ENCODE peak calls at places on chromosomes 4 and X, in six cellular contexts. S is spleen, L is lower leg skin, Q is Caco-2, Z is left ventricle myocardium inferior, T is PC-3. R is an unnamed sample.

GRCh38 chr4:5660185-5660584 is 48.2 kb downstream of the EVC2 start:
- DNase-seq in Q (no peak), Z (no peak), L (peak), T (peak), S (no peak), R (no peak)

GRCh38 chrX:30141966-30142365 is 73.4 kb upstream of the MAGEB2 start:
- DNase-seq in L (no peak), T (peak), Q (peak), Z (no peak), S (no peak), R (no peak)

GRCh38 chrX:47540754-47541538 is 20.1 kb upstream of the ARAF start:
- DNase-seq in S (no peak), Q (peak), L (peak), T (peak), Z (peak), R (peak)

GRCh38 chr4:111066001-111066400 is 443.1 kb upstream of the PITX2 start:
- DNase-seq in T (no peak), Z (no peak), Q (no peak), L (no peak), S (no peak), R (no peak)

GRCh38 chr4:110589297-110589696 is 33.6 kb downstream of the PITX2 start:
- DNase-seq in T (peak), Q (no peak), L (no peak), Z (no peak), S (no peak), R (no peak)

GRCh38 chr4:8409271-8410065 is 31.1 kb downstream of the ACOX3 start:
- DNase-seq in S (peak), Q (peak), L (no peak), Z (peak), T (peak), R (no peak)

GRCh38 chr4:139887962-139888735 is 222.5 kb downstream of the MGST2 start:
- DNase-seq in T (peak), L (no peak), Q (no peak), S (no peak), Z (no peak), R (no peak)

GRCh38 chrX:150704030-150704613 is 10.9 kb downstream of the MTMR1 start:
- DNase-seq in L (no peak), Z (no peak), Q (no peak), S (no peak), T (peak), R (no peak)

GRCh38 chrX:130516123-130516522 is 114.3 kb downstream of the RBMX2 start:
- DNase-seq in T (no peak), Z (no peak), L (no peak), Q (no peak), S (no peak), R (no peak)

GRCh38 chrX:102957751-102958150 is 20.7 kb downstream of the RAB40AL start:
- DNase-seq in Z (no peak), Q (no peak), S (no peak), L (no peak), T (no peak), R (no peak)

GRCh38 chr4:153067376-153067775 is 131.3 kb downstream of the FHDC1 start:
- DNase-seq in Z (no peak), T (peak), L (no peak), S (no peak), Q (peak), R (no peak)

GRCh38 chr4:48225368-48226141 is 44.1 kb downstream of the TEC start:
- DNase-seq in Q (no peak), T (no peak), Z (no peak), S (no peak), L (no peak), R (no peak)

GRCh38 chr4:89800527-89801103 is 36.3 kb downstream of the SNCA start:
- DNase-seq in S (no peak), Q (no peak), L (no peak), Z (no peak), T (peak), R (no peak)

GRCh38 chrX:136954930-136955329 is 74.4 kb upstream of the RBMX start:
- DNase-seq in Z (no peak), S (no peak), Q (no peak), L (no peak), T (peak), R (no peak)

GRCh38 chrX:16185725-16186136 is 18.4 kb downstream of the MAGEB17 start:
- DNase-seq in S (no peak), L (no peak), T (peak), Z (no peak), Q (no peak), R (no peak)

GRCh38 chr4:183329954-183330742 is 7.9 kb upstream of the CLDN24 start:
- DNase-seq in T (no peak), L (peak), Q (no peak), S (peak), Z (no peak), R (no peak)

GRCh38 chrX:45628041-45628440 is 427.4 kb upstream of the DIPK2B start:
- DNase-seq in L (no peak), Q (no peak), S (no peak), Z (no peak), T (peak), R (no peak)

GRCh38 chr4:123430031-123430430 is 33.4 kb downstream of the SPRY1 start:
- DNase-seq in Q (no peak), T (no peak), S (no peak), Z (no peak), L (no peak), R (no peak)

GRCh38 chr4:83250666-83251065 is 33.9 kb downstream of the COQ2 start:
- DNase-seq in T (no peak), L (no peak), Q (no peak), Z (no peak), S (no peak), R (no peak)

GRCh38 chr4:109207060-109207459 is 95.4 kb downstream of the COL25A1 start:
- DNase-seq in L (no peak), Q (no peak), S (no peak), Z (no peak), T (peak), R (no peak)

GRCh38 chrX:154051210-154051810 is 31.6 kb upstream of the IRAK1 start:
- DNase-seq in Z (peak), L (peak), T (peak), S (no peak), Q (peak), R (no peak)

GRCh38 chrX:38181357-38181756 is 39.3 kb downstream of the SRPX start:
- DNase-seq in Q (no peak), S (no peak), T (no peak), Z (no peak), L (no peak), R (no peak)

GRCh38 chr4:135418353-135418752 is 1216.8 kb upstream of the PABPC4L start:
- DNase-seq in Z (no peak), Q (no peak), L (no peak), S (no peak), T (peak), R (no peak)

GRCh38 chr4:108049406-108049805 is 59.7 kb downstream of the HADH start:
- DNase-seq in Z (no peak), L (no peak), S (no peak), T (no peak), Q (no peak), R (no peak)

GRCh38 chrX:141278306-141278705 is 36.0 kb upstream of the SPANXC start:
- DNase-seq in S (no peak), Q (no peak), L (no peak), Z (no peak), T (peak), R (no peak)

GRCh38 chr4:173547889-173548288 is 17.9 kb upstream of the HAND2 start:
- DNase-seq in L (no peak), S (peak), Q (no peak), T (no peak), Z (no peak), R (no peak)

GRCh38 chr4:80073362-80074008 is 456 bp upstream of the ANTXR2 start:
- DNase-seq in Q (no peak), L (no peak), T (no peak), Z (no peak), S (peak), R (no peak)

GRCh38 chr4:158688813-158689212 is 16.7 kb downstream of the ETFDH start:
- DNase-seq in Z (no peak), Q (no peak), T (no peak), S (no peak), L (no peak), R (no peak)

GRCh38 chrX:96126182-96126581 is 558.5 kb upstream of the DIAPH2 start:
- DNase-seq in T (peak), Q (no peak), L (no peak), S (no peak), Z (no peak), R (no peak)
- TF ChIP-seq CTCF in T (peak), Q (no peak), L (no peak), S (no peak), Z (no peak), R (no peak)

DNA sequence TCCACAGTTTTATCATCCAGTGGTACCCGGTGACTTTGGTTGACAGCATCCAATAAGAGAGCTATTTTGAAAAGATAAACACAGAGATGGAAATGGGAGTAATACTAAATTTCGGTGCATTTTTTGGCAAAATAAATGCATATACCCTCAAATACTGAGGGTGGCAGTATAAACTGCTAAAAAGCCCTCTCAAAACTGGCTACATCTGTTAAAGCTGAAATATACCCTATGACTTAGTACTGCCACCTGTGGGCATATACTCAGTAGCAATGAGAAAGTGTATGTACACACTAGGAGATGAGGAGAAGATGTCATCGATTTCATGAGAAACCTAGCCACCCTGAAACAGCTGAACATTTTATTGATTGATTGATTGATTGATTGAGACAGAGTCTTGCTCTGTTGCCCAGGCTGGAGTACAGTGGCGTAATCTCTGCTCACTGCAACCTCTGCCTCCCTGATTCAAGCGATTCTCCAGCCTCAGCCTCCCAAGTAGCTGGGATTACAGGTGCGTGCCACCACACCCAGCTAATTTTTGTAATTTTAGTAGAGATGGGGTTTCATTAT is 12.2 kb upstream of the TMEM128 start:
- DNase-seq in Q (no peak), T (peak), Z (no peak), S (no peak), L (no peak), R (no peak)
- TF ChIP-seq CTCF in Q (peak), T (peak), Z (no peak), S (peak), L (no peak), R (no peak)

GRCh38 chr4:87499415-87500106 is 29.6 kb downstream of the SPARCL1 start:
- DNase-seq in T (no peak), Z (no peak), Q (no peak), L (no peak), S (no peak), R (no peak)

GRCh38 chr4:87497586-87497985 is 31.6 kb downstream of the SPARCL1 start:
- DNase-seq in Q (no peak), T (no peak), Z (no peak), L (no peak), S (no peak), R (no peak)

GRCh38 chr4:87500107-87500462 is 29.1 kb downstream of the SPARCL1 start:
- DNase-seq in S (no peak), Z (no peak), T (no peak), L (no peak), Q (no peak), R (no peak)

GRCh38 chr4:87498446-87498900 is 30.7 kb downstream of the SPARCL1 start:
- DNase-seq in S (no peak), T (no peak), L (no peak), Z (no peak), Q (no peak), R (no peak)

DNA sequence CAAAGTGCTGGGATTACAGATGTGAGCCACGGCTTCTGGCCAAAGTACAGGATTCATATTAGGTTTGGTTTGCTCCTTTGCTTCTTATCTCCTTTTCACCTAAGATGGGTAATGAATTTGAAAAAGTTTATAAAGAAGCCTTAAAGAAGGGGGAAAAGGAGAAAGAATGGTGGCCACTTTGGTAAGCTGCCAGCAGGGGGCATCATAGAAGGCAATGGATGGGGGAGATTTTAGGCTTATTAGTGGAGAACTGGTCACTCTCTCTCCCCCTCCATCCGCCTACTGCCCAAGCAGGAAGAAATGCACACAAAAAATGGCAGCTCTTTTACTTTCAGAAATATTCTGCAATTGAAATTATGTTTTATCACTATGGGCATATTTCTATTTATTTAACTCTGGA is 32.0 kb downstream of the SPARCL1 start:
- DNase-seq in Q (no peak), T (peak), S (no peak), L (no peak), Z (no peak), R (no peak)
- TF ChIP-seq CTCF in Q (peak), T (peak), S (no peak), L (no peak), Z (peak), R (peak)

GRCh38 chrX:115229337-115229991 is 4.4 kb downstream of the LRCH2 start:
- DNase-seq in T (no peak), L (no peak), Z (no peak), Q (no peak), S (no peak), R (no peak)

DNA sequence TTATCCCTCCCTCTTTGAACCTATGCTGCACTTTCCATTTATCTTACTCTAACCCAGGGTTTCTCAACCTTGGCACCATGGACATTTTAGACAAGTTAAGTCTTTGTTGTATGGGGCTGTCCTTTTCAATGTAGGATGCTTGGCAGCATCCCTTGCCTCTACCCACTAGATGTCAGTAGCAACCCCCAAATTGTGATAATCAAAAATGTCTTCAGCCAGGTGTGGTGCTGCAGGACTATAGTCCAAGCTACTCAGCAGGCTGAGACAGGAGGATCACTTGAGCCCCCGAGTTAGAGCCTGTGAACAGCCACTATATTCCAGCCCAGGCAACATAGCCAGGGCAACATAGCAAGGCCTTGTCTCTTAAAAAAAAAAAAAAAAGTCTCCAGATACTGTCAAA is 7.0 kb downstream of the LRCH2 start:
- DNase-seq in L (no peak), Q (peak), T (peak), S (no peak), Z (no peak), R (peak)
- TF ChIP-seq CTCF in L (no peak), Q (peak), T (peak), S (no peak), Z (peak), R (no peak)

GRCh38 chr4:41177016-41177415 is 37.3 kb downstream of the APBB2 start:
- DNase-seq in L (no peak), Z (no peak), Q (no peak), S (no peak), T (peak), R (no peak)
- TF ChIP-seq CTCF in L (no peak), Z (no peak), Q (no peak), S (no peak), T (peak), R (no peak)

GRCh38 chr4:2757426-2757825 is 1.3 kb upstream of the TNIP2 start:
- DNase-seq in T (no peak), Z (no peak), S (peak), Q (no peak), L (no peak), R (no peak)

GRCh38 chr4:2754848-2755820 is 1.0 kb downstream of the TNIP2 start:
- DNase-seq in Z (no peak), S (peak), Q (no peak), L (no peak), T (no peak), R (no peak)

GRCh38 chr4:2756691-2757350 is 685 bp upstream of the TNIP2 start:
- DNase-seq in Z (no peak), T (no peak), S (peak), L (no peak), Q (no peak), R (no peak)

GRCh38 chr4:2753444-2753843 is 2.7 kb downstream of the TNIP2 start:
- DNase-seq in Z (no peak), T (peak), S (peak), Q (no peak), L (no peak), R (no peak)

GRCh38 chr4:2755821-2756690 is at the start of gene TNIP2:
- DNase-seq in Q (peak), T (peak), Z (peak), S (peak), L (peak), R (peak)
- TF ChIP-seq CTCF in Q (no peak), T (no peak), Z (peak), S (peak), L (no peak), R (no peak)

DNA sequence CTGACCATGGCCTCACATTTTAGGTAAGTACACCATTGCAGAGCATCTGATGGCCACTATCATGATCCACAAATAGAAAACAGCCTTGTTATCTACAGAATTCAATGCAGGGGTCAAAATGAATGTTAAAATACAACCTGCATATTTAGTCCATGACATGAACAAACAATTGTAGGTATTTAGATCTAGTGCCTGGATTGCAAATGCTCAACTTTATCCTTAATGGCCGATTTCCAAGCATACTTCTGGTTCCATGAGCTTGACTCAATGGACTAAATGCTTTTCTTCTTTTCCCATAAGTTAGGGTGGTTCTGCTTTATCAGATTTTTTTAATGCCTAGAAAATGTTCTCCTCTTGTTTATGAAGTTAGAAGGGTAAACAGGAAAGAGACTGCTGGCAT is 139.2 kb upstream of the TTC29 start:
- DNase-seq in Z (no peak), T (no peak), S (no peak), L (no peak), Q (no peak), R (no peak)
- TF ChIP-seq CTCF in Z (no peak), T (no peak), S (no peak), L (no peak), Q (no peak), R (no peak)

GRCh38 chr4:24912252-24913098 is at the start of gene CCDC149:
- DNase-seq in Q (peak), Z (peak), L (peak), T (peak), S (peak), R (peak)
- TF ChIP-seq CTCF in Q (no peak), Z (peak), L (no peak), T (no peak), S (no peak), R (no peak)

DNA sequence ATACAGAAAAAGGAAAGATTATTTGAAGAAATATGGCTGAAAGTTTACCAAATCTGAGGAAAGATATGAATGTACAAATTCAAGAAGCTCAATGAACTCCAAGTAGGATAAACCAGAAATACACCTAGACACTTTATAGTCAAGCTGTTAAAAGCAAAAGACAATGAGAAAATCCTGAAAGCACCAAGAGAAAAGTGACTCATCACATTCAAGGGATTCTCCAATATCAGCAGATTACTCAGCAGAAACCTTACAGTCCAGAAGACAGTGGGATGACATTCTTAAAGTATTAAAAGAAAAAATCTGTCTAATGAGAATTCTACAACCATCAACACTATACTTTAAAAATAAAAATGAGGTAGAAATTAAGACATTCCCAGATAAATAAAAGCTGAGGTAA is 223.8 kb upstream of the ZCCHC13 start:
- DNase-seq in L (no peak), Q (no peak), Z (no peak), S (no peak), T (no peak), R (no peak)
- TF ChIP-seq CTCF in L (no peak), Q (no peak), Z (no peak), S (no peak), T (no peak), R (no peak)

GRCh38 chr4:46267866-46268265 is 122.1 kb downstream of the GABRA2 start:
- DNase-seq in Q (no peak), L (no peak), T (no peak), Z (no peak), S (no peak), R (no peak)

GRCh38 chr4:46270986-46271596 is 118.8 kb downstream of the GABRA2 start:
- DNase-seq in L (no peak), Q (no peak), S (no peak), Z (no peak), T (peak), R (no peak)

GRCh38 chr4:46266106-46266505 is 123.8 kb downstream of the GABRA2 start:
- DNase-seq in T (no peak), S (no peak), Z (no peak), Q (no peak), L (no peak), R (no peak)
- TF ChIP-seq CTCF in T (no peak), S (no peak), Z (no peak), Q (no peak), L (no peak), R (no peak)

R was measured in mesothelial cell of epicardium.